ENCODE peak calls at places on chromosomes 16 and 17, in six cellular contexts. One of them, this sample, is unnamed.

GRCh38 chr17:37744961-37745800 is at the start of gene HNF1B:
- DNase-seq in cardiac muscle cell: no peak
- DNase-seq in SJSA1: no peak
- DNase-seq in substantia nigra: no peak
- DNase-seq in neural progenitor cell: peak; percentile 56
- DNase-seq in PC-9: no peak
- DNase-seq in this sample: no peak

GRCh38 chr17:75549246-75550138 is 24.0 kb downstream of the LLGL2 start:
- DNase-seq in cardiac muscle cell: no peak
- DNase-seq in SJSA1: no peak
- DNase-seq in substantia nigra: no peak
- DNase-seq in neural progenitor cell: peak; percentile 82
- DNase-seq in PC-9: peak; percentile 97
- DNase-seq in this sample: peak; percentile 76

GRCh38 chr16:57604177-57604576 is 24.3 kb upstream of the ADGRG1 start:
- DNase-seq in cardiac muscle cell: no peak
- DNase-seq in SJSA1: no peak
- DNase-seq in substantia nigra: no peak
- DNase-seq in neural progenitor cell: no peak
- DNase-seq in PC-9: no peak
- DNase-seq in this sample: no peak

GRCh38 chr16:7124242-7124641 is 208.4 kb upstream of the RBFOX1 start:
- DNase-seq in cardiac muscle cell: no peak
- DNase-seq in SJSA1: no peak
- DNase-seq in substantia nigra: no peak
- DNase-seq in neural progenitor cell: no peak
- DNase-seq in PC-9: no peak
- DNase-seq in this sample: no peak

GRCh38 chr17:13931111-13931526 is 138.2 kb upstream of the COX10 start:
- DNase-seq in cardiac muscle cell: peak; percentile 70
- DNase-seq in SJSA1: no peak
- DNase-seq in substantia nigra: peak; percentile 27
- DNase-seq in neural progenitor cell: no peak
- DNase-seq in PC-9: no peak
- DNase-seq in this sample: peak; percentile 100

GRCh38 chr17:43995150-43995471 is 9.3 kb upstream of the NAGS start:
- DNase-seq in cardiac muscle cell: no peak
- DNase-seq in SJSA1: no peak
- DNase-seq in substantia nigra: no peak
- DNase-seq in neural progenitor cell: no peak
- DNase-seq in PC-9: no peak
- DNase-seq in this sample: no peak

GRCh38 chr17:77649717-77650211 is 308.7 kb upstream of the TNRC6C start:
- DNase-seq in cardiac muscle cell: peak; percentile 8
- DNase-seq in SJSA1: no peak
- DNase-seq in substantia nigra: no peak
- DNase-seq in neural progenitor cell: no peak
- DNase-seq in PC-9: no peak
- DNase-seq in this sample: no peak

GRCh38 chr16:87847785-87848675 is 21.3 kb downstream of the SLC7A5 start:
- DNase-seq in cardiac muscle cell: peak; percentile 31
- DNase-seq in SJSA1: no peak
- DNase-seq in substantia nigra: peak; percentile 80
- DNase-seq in neural progenitor cell: peak; percentile 81
- DNase-seq in PC-9: no peak
- DNase-seq in this sample: peak; percentile 65

GRCh38 chr16:84360170-84360569 is 8.2 kb upstream of the ATP2C2 start:
- DNase-seq in cardiac muscle cell: no peak
- DNase-seq in SJSA1: no peak
- DNase-seq in substantia nigra: no peak
- DNase-seq in neural progenitor cell: no peak
- DNase-seq in PC-9: peak; percentile 23
- DNase-seq in this sample: no peak

GRCh38 chr17:78903101-78903779 is at the start of gene CEP295NL:
- DNase-seq in cardiac muscle cell: no peak
- DNase-seq in SJSA1: no peak
- DNase-seq in substantia nigra: peak; percentile 51
- DNase-seq in neural progenitor cell: peak; percentile 90
- DNase-seq in PC-9: no peak
- DNase-seq in this sample: peak; percentile 81

GRCh38 chr16:46629331-46629843 is 8.2 kb upstream of the SHCBP1 start:
- DNase-seq in cardiac muscle cell: peak; percentile 77
- DNase-seq in SJSA1: peak; percentile 63
- DNase-seq in substantia nigra: no peak
- DNase-seq in neural progenitor cell: peak; percentile 41
- DNase-seq in PC-9: peak; percentile 21
- DNase-seq in this sample: peak; percentile 68

GRCh38 chr16:75697571-75697970 is 3.7 kb downstream of the DUXB start:
- DNase-seq in cardiac muscle cell: no peak
- DNase-seq in SJSA1: no peak
- DNase-seq in substantia nigra: no peak
- DNase-seq in neural progenitor cell: no peak
- DNase-seq in PC-9: no peak
- DNase-seq in this sample: no peak

GRCh38 chr16:12323007-12323699 is 346.6 kb downstream of the SNX29 start:
- DNase-seq in cardiac muscle cell: no peak
- DNase-seq in SJSA1: no peak
- DNase-seq in substantia nigra: no peak
- DNase-seq in neural progenitor cell: peak; percentile 32
- DNase-seq in PC-9: no peak
- DNase-seq in this sample: no peak

GRCh38 chr17:49952912-49953497 is 16.0 kb upstream of the DLX4 start:
- DNase-seq in cardiac muscle cell: peak; percentile 21
- DNase-seq in SJSA1: no peak
- DNase-seq in substantia nigra: no peak
- DNase-seq in neural progenitor cell: no peak
- DNase-seq in PC-9: no peak
- DNase-seq in this sample: no peak

GRCh38 chr17:61805399-61805798 is 57.9 kb downstream of the BRIP1 start:
- DNase-seq in cardiac muscle cell: peak; percentile 28
- DNase-seq in SJSA1: no peak
- DNase-seq in substantia nigra: no peak
- DNase-seq in neural progenitor cell: no peak
- DNase-seq in PC-9: no peak
- DNase-seq in this sample: no peak

GRCh38 chr17:50095626-50096037 is 481 bp downstream of the PDK2 start:
- DNase-seq in cardiac muscle cell: no peak
- DNase-seq in SJSA1: no peak
- DNase-seq in substantia nigra: no peak
- DNase-seq in neural progenitor cell: peak; percentile 58
- DNase-seq in PC-9: no peak
- DNase-seq in this sample: no peak

GRCh38 chr17:36814958-36815357 is 122.3 kb upstream of the LHX1 start:
- DNase-seq in cardiac muscle cell: no peak
- DNase-seq in SJSA1: no peak
- DNase-seq in substantia nigra: no peak
- DNase-seq in neural progenitor cell: no peak
- DNase-seq in PC-9: no peak
- DNase-seq in this sample: no peak

GRCh38 chr16:14347706-14348105 is 276.6 kb downstream of the MRTFB start:
- DNase-seq in cardiac muscle cell: no peak
- DNase-seq in SJSA1: no peak
- DNase-seq in substantia nigra: no peak
- DNase-seq in neural progenitor cell: no peak
- DNase-seq in PC-9: no peak
- DNase-seq in this sample: no peak

GRCh38 chr17:76983075-76983411 is 114.8 kb downstream of the MGAT5B start:
- DNase-seq in cardiac muscle cell: no peak
- DNase-seq in SJSA1: no peak
- DNase-seq in substantia nigra: no peak
- DNase-seq in neural progenitor cell: no peak
- DNase-seq in PC-9: no peak
- DNase-seq in this sample: no peak

GRCh38 chr16:58235663-58236062 is 37.8 kb upstream of the CSNK2A2 start:
- DNase-seq in cardiac muscle cell: no peak
- DNase-seq in SJSA1: no peak
- DNase-seq in substantia nigra: no peak
- DNase-seq in neural progenitor cell: no peak
- DNase-seq in PC-9: no peak
- DNase-seq in this sample: no peak

GRCh38 chr16:89599451-89599858 is 14.0 kb upstream of the DPEP1 start:
- DNase-seq in cardiac muscle cell: no peak
- DNase-seq in SJSA1: no peak
- DNase-seq in substantia nigra: no peak
- DNase-seq in neural progenitor cell: peak; percentile 66
- DNase-seq in PC-9: peak; percentile 80
- DNase-seq in this sample: peak; percentile 70

GRCh38 chr17:51508048-51508447 is 247.7 kb downstream of the UTP18 start:
- DNase-seq in cardiac muscle cell: no peak
- DNase-seq in SJSA1: no peak
- DNase-seq in substantia nigra: peak; percentile 50
- DNase-seq in neural progenitor cell: no peak
- DNase-seq in PC-9: no peak
- DNase-seq in this sample: no peak

DNA sequence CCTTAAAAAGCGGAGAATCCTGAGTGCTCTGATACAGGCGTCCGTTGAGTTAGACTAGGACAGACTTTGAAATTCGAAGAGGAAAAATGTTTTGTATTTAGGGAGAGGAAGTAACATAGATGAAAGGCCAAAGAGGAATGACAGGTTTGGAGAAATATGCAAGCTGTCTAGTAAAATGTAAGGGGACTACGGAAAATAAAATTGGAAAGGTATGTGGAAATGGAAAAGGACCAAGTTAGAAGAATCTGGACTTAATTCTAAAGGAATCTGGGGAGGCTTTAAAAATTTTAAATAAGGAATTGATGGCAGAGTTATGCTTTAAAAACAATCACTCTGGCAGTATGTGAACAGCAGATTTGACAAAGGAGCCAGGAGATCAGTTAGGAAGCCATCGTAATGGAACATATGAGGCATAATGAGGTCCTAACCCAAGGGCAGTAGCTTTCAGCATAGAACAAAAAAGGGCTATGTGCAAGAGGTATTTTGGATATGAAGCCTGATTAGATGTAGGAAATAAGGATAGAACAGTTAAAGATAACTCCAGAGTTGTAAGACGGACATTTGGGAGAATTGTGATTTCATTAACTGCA is 38.3 kb downstream of the CYB561 start:
- DNase-seq in cardiac muscle cell: no peak
- DNase-seq in SJSA1: no peak
- DNase-seq in substantia nigra: no peak
- DNase-seq in neural progenitor cell: no peak
- DNase-seq in PC-9: no peak
- DNase-seq in this sample: no peak
- H3K27ac ChIP-seq in cardiac muscle cell: no peak overlapping the region
- H3K27ac ChIP-seq in SJSA1: no peak overlapping the region
- H3K27ac ChIP-seq in substantia nigra: no peak overlapping the region
- H3K27ac ChIP-seq in neural progenitor cell: no peak overlapping the region
- H3K27ac ChIP-seq in PC-9: no peak overlapping the region
- H3K27ac ChIP-seq in this sample: no peak overlapping the region

GRCh38 chr16:28187595-28188004 is 24.2 kb downstream of the XPO6 start:
- DNase-seq in cardiac muscle cell: no peak
- DNase-seq in SJSA1: no peak
- DNase-seq in substantia nigra: no peak
- DNase-seq in neural progenitor cell: no peak
- DNase-seq in PC-9: no peak
- DNase-seq in this sample: no peak
- H3K27ac ChIP-seq in cardiac muscle cell: no peak overlapping the region
- H3K27ac ChIP-seq in SJSA1: peak overlapping the region; percentile 47
- H3K27ac ChIP-seq in substantia nigra: no peak overlapping the region
- H3K27ac ChIP-seq in neural progenitor cell: no peak overlapping the region
- H3K27ac ChIP-seq in PC-9: peak overlapping the region; percentile 25
- H3K27ac ChIP-seq in this sample: no peak overlapping the region

GRCh38 chr17:46064460-46064859 is 65.4 kb downstream of the STH start:
- DNase-seq in cardiac muscle cell: no peak
- DNase-seq in SJSA1: no peak
- DNase-seq in substantia nigra: no peak
- DNase-seq in neural progenitor cell: no peak
- DNase-seq in PC-9: no peak
- DNase-seq in this sample: no peak
- H3K27ac ChIP-seq in cardiac muscle cell: peak overlapping the region; percentile 56
- H3K27ac ChIP-seq in SJSA1: no peak overlapping the region
- H3K27ac ChIP-seq in substantia nigra: no peak overlapping the region
- H3K27ac ChIP-seq in neural progenitor cell: no peak overlapping the region
- H3K27ac ChIP-seq in PC-9: no peak overlapping the region
- H3K27ac ChIP-seq in this sample: no peak overlapping the region

GRCh38 chr17:17107281-17107680 is 65.0 kb downstream of the MPRIP start:
- DNase-seq in cardiac muscle cell: no peak
- DNase-seq in SJSA1: no peak
- DNase-seq in substantia nigra: no peak
- DNase-seq in neural progenitor cell: no peak
- DNase-seq in PC-9: no peak
- DNase-seq in this sample: no peak
- H3K27ac ChIP-seq in cardiac muscle cell: peak overlapping the region; percentile 62
- H3K27ac ChIP-seq in SJSA1: no peak overlapping the region
- H3K27ac ChIP-seq in substantia nigra: peak overlapping the region; percentile 78
- H3K27ac ChIP-seq in neural progenitor cell: no peak overlapping the region
- H3K27ac ChIP-seq in PC-9: peak overlapping the region; percentile 60
- H3K27ac ChIP-seq in this sample: no peak overlapping the region

DNA sequence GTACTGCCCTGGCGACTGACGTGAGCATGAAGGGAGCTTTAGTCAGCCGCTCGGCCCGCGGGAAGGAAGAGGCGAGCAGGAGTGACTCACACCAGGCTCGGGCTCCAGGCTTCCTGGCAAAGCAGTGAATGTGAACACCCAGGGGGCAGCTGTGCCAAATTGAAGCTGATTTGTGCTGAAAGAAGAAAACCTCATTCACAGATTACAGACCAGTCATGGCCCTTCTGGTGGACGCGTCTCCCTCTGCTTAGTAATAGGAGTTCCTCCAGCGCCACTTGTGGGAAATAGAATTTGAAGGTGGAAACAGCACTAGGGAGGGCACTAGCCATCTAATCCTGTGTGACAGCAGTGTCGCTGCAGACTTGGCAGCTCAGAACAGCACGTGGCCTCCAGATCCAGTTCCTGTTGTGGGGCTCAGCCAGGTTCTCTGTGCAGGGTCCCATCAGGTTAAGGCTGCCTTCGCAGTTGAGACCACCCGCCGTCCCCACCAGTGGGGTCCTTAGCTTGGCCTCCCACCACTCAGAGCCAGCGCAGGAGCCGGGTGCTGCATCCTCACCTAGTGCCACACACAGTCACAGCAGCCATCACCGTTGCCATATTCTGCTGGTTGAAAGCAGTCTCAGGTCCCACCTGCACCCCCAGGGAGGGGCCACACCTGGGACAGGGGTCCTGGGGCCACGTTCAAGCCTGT is 164.5 kb upstream of the CHMP6 start:
- DNase-seq in cardiac muscle cell: peak; percentile 98
- DNase-seq in SJSA1: peak; percentile 68
- DNase-seq in substantia nigra: peak; percentile 63
- DNase-seq in neural progenitor cell: peak; percentile 39
- DNase-seq in PC-9: peak; percentile 84
- DNase-seq in this sample: peak; percentile 70
- H3K27ac ChIP-seq in cardiac muscle cell: no peak overlapping the region
- H3K27ac ChIP-seq in SJSA1: peak overlapping the region; percentile 40
- H3K27ac ChIP-seq in substantia nigra: peak overlapping the region; percentile 45
- H3K27ac ChIP-seq in neural progenitor cell: no peak overlapping the region
- H3K27ac ChIP-seq in PC-9: peak overlapping the region; percentile 32
- H3K27ac ChIP-seq in this sample: peak overlapping the region; percentile 21